ENCODE peak calls at places on chromosomes 13 and 19, in five cellular contexts. O is SHP77, Q is RWPE1, I is HT-29, J is ascending aorta. B is an unnamed sample.

GRCh38 chr19:33879818-33880575 is 83.3 kb downstream of the KCTD15 start:
- DNase-seq in O (no peak), Q (no peak), I (no peak), J (no peak), B (no peak)

GRCh38 chr13:73341748-73342147 is 282.9 kb downstream of the KLF5 start:
- DNase-seq in O (no peak), Q (peak; percentile 79), I (no peak), J (no peak), B (no peak)

GRCh38 chr13:93552596-93552995 is 326.0 kb downstream of the GPC6 start:
- DNase-seq in O (no peak), Q (no peak), I (no peak), J (no peak), B (no peak)

GRCh38 chr19:12938536-12939291 is at the start of gene CALR:
- DNase-seq in O (no peak), Q (no peak), I (peak; percentile 42), J (no peak), B (no peak)

GRCh38 chr13:92843549-92843948 is 383.1 kb upstream of the GPC6 start:
- DNase-seq in O (peak; percentile 95), Q (peak; percentile 15), I (no peak), J (no peak), B (no peak)

GRCh38 chr13:33722216-33722900 is 95.6 kb upstream of the RFC3 start:
- DNase-seq in O (no peak), Q (no peak), I (no peak), J (no peak), B (no peak)

GRCh38 chr19:11064831-11065303 is 24.4 kb upstream of the LDLR start:
- DNase-seq in O (no peak), Q (peak; percentile 45), I (no peak), J (no peak), B (no peak)

GRCh38 chr13:81927347-81927746 is 1586.4 kb upstream of the SPRY2 start:
- DNase-seq in O (no peak), Q (no peak), I (peak; percentile 48), J (no peak), B (no peak)

GRCh38 chr19:33395561-33396550 is 22.3 kb downstream of the CEBPG start:
- DNase-seq in O (no peak), Q (no peak), I (no peak), J (no peak), B (no peak)

GRCh38 chr19:58059003-58059671 is at the start of gene ZNF135:
- DNase-seq in O (no peak), Q (peak; percentile 26), I (no peak), J (peak; percentile 23), B (peak; percentile 36)

GRCh38 chr19:17538684-17539287 is 16.7 kb upstream of the COLGALT1 start:
- DNase-seq in O (no peak), Q (no peak), I (no peak), J (no peak), B (peak; percentile 39)

GRCh38 chr13:23921451-23921888 is 24.2 kb upstream of the C1QTNF9B start:
- DNase-seq in O (peak; percentile 2), Q (peak; percentile 26), I (peak; percentile 85), J (no peak), B (no peak)

GRCh38 chr19:30566681-30567420 is 194.7 kb downstream of the ZNF536 start:
- DNase-seq in O (no peak), Q (no peak), I (no peak), J (no peak), B (no peak)

GRCh38 chr13:19305434-19305833 is 123.8 kb upstream of the TUBA3C start:
- DNase-seq in O (no peak), Q (no peak), I (no peak), J (no peak), B (no peak)

GRCh38 chr13:47896111-47896510 is 105.0 kb downstream of the SUCLA2 start:
- DNase-seq in O (no peak), Q (no peak), I (no peak), J (no peak), B (no peak)

GRCh38 chr19:9971341-9971897 is 35.1 kb upstream of the OLFM2 start:
- DNase-seq in O (no peak), Q (no peak), I (no peak), J (no peak), B (no peak)

GRCh38 chr19:42697884-42698283 is 42.4 kb downstream of the PSG3 start:
- DNase-seq in O (no peak), Q (no peak), I (no peak), J (no peak), B (no peak)

GRCh38 chr19:48962029-48962848 is 2.9 kb upstream of the FTL start:
- DNase-seq in O (peak; percentile 67), Q (no peak), I (peak; percentile 91), J (no peak), B (peak; percentile 56)

GRCh38 chr13:113157929-113158747 is at the start of gene PROZ:
- DNase-seq in O (no peak), Q (no peak), I (peak; percentile 23), J (no peak), B (no peak)

GRCh38 chr19:850221-850978 is 1.7 kb upstream of the ELANE start:
- DNase-seq in O (peak; percentile 66), Q (peak; percentile 49), I (peak; percentile 32), J (peak; percentile 59), B (no peak)